ENCODE peak calls at places on chromosomes 12 and 14, in six cellular contexts. M, K, F, T, C and Z are unnamed samples.

GRCh38 chr14:29868000-29868399 is 59.6 kb downstream of the PRKD1 start:
- DNase-seq in K (no peak), T (no peak), M (no peak), F (no peak), C (no peak), Z (no peak)

GRCh38 chr14:99430491-99430890 is 50.2 kb downstream of the SETD3 start:
- DNase-seq in F (no peak), K (no peak), C (no peak), M (peak), T (no peak), Z (peak)

GRCh38 chr12:22900401-22900800 is 275.4 kb downstream of the ETNK1 start:
- DNase-seq in K (no peak), C (no peak), F (no peak), M (no peak), T (no peak), Z (no peak)

GRCh38 chr14:67680121-67680602 is 5.7 kb upstream of the VTI1B start:
- DNase-seq in F (no peak), K (no peak), M (peak), C (peak), T (no peak), Z (no peak)

GRCh38 chr12:54251667-54252284 is 28.1 kb downstream of the CBX5 start:
- DNase-seq in K (peak), T (peak), C (no peak), M (peak), F (peak), Z (peak)

GRCh38 chr12:132554857-132555630 is 55.3 kb downstream of the LRCOL1 start:
- DNase-seq in T (peak), C (no peak), F (peak), K (no peak), M (peak), Z (peak)

GRCh38 chr12:32671930-32672785 is 6.9 kb upstream of the DNM1L start:
- DNase-seq in C (no peak), K (peak), T (peak), M (peak), F (peak), Z (peak)

GRCh38 chr12:19198272-19198671 is 68.7 kb downstream of the PLEKHA5 start:
- DNase-seq in T (no peak), F (no peak), C (no peak), K (no peak), M (no peak), Z (peak)

GRCh38 chr12:59393506-59393905 is 202.3 kb upstream of the SLC16A7 start:
- DNase-seq in F (no peak), K (no peak), M (no peak), C (no peak), T (no peak), Z (no peak)

GRCh38 chr14:103593577-103593976 is 30.8 kb downstream of the COA8 start:
- DNase-seq in T (no peak), K (no peak), C (peak), F (no peak), M (no peak), Z (no peak)

GRCh38 chr14:76304536-76305473 is 71.1 kb upstream of the ESRRB start:
- DNase-seq in F (no peak), C (no peak), K (no peak), T (no peak), M (no peak), Z (no peak)

GRCh38 chr14:81252278-81252677 is 31.5 kb upstream of the GTF2A1 start:
- DNase-seq in C (no peak), M (no peak), K (no peak), F (no peak), T (no peak), Z (no peak)

GRCh38 chr14:80996049-80996901 is 40.9 kb downstream of the TSHR start:
- DNase-seq in K (peak), F (peak), C (no peak), T (peak), M (peak), Z (peak)

GRCh38 chr14:64718762-64719161 is 14.5 kb downstream of the PLEKHG3 start:
- DNase-seq in C (no peak), F (no peak), T (no peak), M (no peak), K (no peak), Z (no peak)

GRCh38 chr12:32454075-32454474 is 54.7 kb downstream of the FGD4 start:
- DNase-seq in C (no peak), M (no peak), T (no peak), K (peak), F (no peak), Z (no peak)

GRCh38 chr12:94326727-94327126 is 132.9 kb downstream of the CEP83 start:
- DNase-seq in K (no peak), C (no peak), M (no peak), F (no peak), T (no peak), Z (no peak)

GRCh38 chr14:55715889-55716288 is 135.9 kb downstream of the KTN1 start:
- DNase-seq in K (no peak), T (no peak), F (no peak), M (no peak), C (no peak), Z (no peak)

GRCh38 chr12:131736807-131737484 is 26.1 kb downstream of the SFSWAP start:
- DNase-seq in C (no peak), T (no peak), F (no peak), K (peak), M (no peak), Z (peak)

GRCh38 chr12:64203036-64203435 is 19.1 kb downstream of the KICS2 start:
- DNase-seq in C (no peak), F (no peak), K (no peak), T (no peak), M (no peak), Z (no peak)

GRCh38 chr12:131114942-131115584 is 161.4 kb downstream of the ADGRD1 start:
- DNase-seq in F (no peak), T (no peak), M (no peak), K (no peak), C (no peak), Z (no peak)

GRCh38 chr14:55789442-55789841 is 209.4 kb downstream of the KTN1 start:
- DNase-seq in M (no peak), F (no peak), K (no peak), C (no peak), T (no peak), Z (peak)

GRCh38 chr14:23183076-23183475 is 384 bp downstream of the SLC7A8 start:
- DNase-seq in F (no peak), M (no peak), T (no peak), K (no peak), C (no peak), Z (no peak)

GRCh38 chr14:23182372-23183014 is 967 bp downstream of the SLC7A8 start:
- DNase-seq in K (peak), C (no peak), M (no peak), F (no peak), T (no peak), Z (peak)

GRCh38 chr14:23185046-23185445 is 1.6 kb upstream of the SLC7A8 start:
- DNase-seq in C (no peak), F (no peak), T (no peak), K (no peak), M (no peak), Z (no peak)

GRCh38 chr14:23181946-23182345 is 1.5 kb downstream of the SLC7A8 start:
- DNase-seq in M (no peak), F (no peak), C (no peak), K (no peak), T (no peak), Z (no peak)

DNA sequence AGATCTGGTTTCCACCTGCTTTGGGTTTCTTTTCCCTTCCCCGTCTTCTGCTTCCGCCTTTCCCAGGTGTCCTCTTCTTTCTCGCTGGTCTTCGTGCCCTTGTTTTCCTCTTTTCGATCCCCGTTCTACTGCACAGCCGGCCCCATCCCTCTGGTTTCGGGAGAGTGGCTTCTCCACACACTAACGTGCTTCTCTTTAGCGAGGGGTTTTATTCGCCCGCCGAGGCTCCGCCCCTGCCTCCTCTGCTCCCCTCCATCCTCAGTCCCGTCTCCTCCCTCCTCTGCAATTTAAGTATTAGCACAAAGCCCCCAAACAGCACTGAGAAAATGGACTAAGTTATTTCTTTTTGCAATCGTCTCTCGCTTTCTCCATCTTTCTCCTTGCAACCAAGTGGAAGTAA is at the start of gene SLC7A8:
- DNase-seq in F (no peak), T (no peak), M (no peak), C (no peak), K (peak), Z (no peak)
- TF ChIP-seq JUND in F (no peak), T (no peak), M (no peak), C (no peak), K (no peak), Z (no peak)

DNA sequence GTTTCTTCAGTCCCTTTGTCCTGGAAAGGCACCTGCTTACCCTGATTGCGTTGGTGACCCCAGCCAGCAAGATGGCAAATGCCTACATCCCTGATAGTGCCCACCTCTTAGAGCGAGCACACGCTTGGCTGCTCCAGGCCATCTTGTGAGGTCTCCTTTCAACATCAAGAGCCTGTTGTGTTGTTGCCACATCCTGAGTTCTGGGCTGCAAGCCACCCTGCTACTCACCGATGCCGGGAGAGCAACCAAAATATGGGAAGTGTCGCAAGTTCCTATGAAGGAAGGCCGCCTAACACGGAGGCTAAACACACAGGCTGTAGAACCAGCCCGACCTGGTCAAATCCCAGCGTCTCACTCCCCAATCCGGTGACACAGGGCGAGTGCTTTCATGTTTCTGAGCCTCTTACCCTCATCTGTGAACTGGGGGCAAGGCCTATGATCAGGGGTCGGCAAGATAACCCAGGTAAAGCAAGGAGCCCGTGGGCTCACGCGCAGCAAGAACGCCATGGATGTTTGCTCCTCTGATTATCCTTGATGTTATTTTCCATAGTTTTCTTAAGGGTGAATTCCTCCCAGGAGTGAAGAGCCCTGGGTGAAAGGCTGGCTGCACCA is 98.4 kb downstream of the LGMN start:
- DNase-seq in C (no peak), F (no peak), T (no peak), K (no peak), M (no peak), Z (peak)
- TF ChIP-seq JUND in C (no peak), F (no peak), T (no peak), K (no peak), M (no peak), Z (no peak)

DNA sequence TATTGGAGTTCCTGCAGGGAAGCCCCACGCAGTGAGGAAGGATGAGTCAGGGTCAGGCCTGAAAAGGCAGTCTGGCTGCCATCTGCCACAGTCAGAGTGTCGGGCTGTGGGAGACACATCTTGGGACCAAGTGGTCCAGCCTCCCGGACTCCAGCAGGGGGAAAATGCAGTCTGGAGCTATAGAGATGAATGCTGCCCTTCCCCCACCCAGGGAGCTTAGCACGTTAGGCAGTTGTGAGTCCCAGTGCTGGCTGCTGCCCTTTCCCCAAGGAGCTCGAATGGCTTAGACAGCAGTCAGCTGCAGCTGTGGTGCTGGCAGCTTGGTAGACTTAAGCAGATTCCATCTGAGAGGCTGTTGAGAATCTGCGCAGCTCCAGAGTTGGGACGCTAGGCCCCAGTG is 8.2 kb upstream of the NTS start:
- DNase-seq in C (no peak), K (no peak), F (no peak), M (no peak), T (no peak), Z (no peak)
- TF ChIP-seq JUND in C (no peak), K (no peak), F (no peak), M (no peak), T (no peak), Z (no peak)

GRCh38 chr12:47824198-47824597 is 4.5 kb upstream of the HDAC7 start:
- DNase-seq in F (no peak), K (no peak), T (no peak), M (no peak), C (no peak), Z (no peak)
- TF ChIP-seq JUND in F (no peak), K (no peak), T (no peak), M (no peak), C (no peak), Z (no peak)

GRCh38 chr12:116717466-116718457 is 20.1 kb downstream of the SPRING1 start:
- DNase-seq in K (no peak), F (no peak), M (no peak), C (no peak), T (no peak), Z (no peak)
- TF ChIP-seq JUND in K (no peak), F (no peak), M (no peak), C (no peak), T (no peak), Z (no peak)

GRCh38 chr12:10716704-10717315 is 6.3 kb downstream of the YBX3 start:
- DNase-seq in T (no peak), C (no peak), K (peak), F (no peak), M (no peak), Z (no peak)
- TF ChIP-seq JUND in T (no peak), C (no peak), K (peak), F (no peak), M (no peak), Z (no peak)

DNA sequence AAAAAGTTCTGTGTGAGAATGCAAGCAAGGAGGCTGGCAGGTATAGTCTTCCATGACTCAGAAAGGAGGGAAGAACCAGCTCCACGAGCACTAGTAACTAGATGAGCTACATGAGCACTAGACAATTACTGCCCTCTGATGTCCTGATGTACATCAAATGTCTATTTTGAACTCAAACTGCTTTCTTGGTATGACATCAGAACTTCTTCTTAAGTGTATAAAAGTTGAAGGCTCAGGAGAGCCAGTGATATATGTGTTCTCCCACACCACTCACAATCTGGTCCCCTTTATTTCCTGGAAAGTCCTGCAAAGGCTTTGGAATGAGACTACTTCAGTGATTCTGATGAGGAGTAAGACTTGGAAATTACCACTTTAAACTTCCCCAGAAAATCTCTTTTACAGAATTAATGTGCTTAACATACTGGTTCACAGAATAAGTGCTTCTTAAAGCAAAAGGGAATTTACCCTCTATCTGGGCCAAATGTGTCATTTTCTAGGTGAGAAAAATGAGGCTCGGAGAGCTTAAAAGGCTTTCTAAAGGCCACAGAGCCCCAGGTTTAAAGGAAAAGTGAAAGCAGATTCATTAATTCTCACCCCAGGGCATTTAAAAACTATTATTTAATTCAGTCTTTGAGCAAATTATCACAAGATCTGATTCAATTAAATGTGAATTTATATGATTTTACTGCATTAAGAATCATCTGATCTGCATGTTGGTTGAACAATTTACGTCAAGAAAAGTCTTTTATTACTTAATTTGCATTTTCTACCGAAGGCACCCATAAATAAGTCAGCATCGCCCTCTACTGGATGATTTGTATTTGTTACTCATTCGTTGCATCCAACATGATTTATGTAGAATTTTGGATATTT is 18.8 kb upstream of the DHRS7 start:
- DNase-seq in K (peak), M (peak), F (peak), C (no peak), T (no peak), Z (peak)
- TF ChIP-seq JUND in K (no peak), M (no peak), F (no peak), C (no peak), T (no peak), Z (no peak)

DNA sequence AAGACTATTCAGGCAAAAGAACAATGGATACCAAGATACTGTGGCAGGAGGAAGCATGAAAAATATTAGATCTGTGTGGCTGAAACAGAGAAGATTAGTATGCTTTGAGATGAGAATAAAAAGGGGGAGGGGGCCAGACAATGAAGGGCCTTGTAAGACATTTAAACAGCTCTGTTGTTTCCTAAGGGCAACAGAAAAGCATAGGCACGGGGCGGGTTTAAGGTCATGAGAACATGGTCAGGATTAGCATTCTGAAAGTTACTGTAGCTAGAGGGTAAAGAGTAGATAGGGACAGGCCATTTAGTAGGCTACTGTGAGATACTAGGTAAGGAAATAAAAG is 18.6 kb downstream of the INTS13 start:
- DNase-seq in M (no peak), F (no peak), C (no peak), T (no peak), K (no peak), Z (no peak)
- TF ChIP-seq JUND in M (no peak), F (no peak), C (no peak), T (no peak), K (no peak), Z (no peak)

GRCh38 chr12:105451211-105451610 is 120.7 kb downstream of the C12orf75 start:
- DNase-seq in F (no peak), C (no peak), K (no peak), M (no peak), T (no peak), Z (no peak)
- TF ChIP-seq JUND in F (no peak), C (no peak), K (no peak), M (no peak), T (peak), Z (no peak)

DNA sequence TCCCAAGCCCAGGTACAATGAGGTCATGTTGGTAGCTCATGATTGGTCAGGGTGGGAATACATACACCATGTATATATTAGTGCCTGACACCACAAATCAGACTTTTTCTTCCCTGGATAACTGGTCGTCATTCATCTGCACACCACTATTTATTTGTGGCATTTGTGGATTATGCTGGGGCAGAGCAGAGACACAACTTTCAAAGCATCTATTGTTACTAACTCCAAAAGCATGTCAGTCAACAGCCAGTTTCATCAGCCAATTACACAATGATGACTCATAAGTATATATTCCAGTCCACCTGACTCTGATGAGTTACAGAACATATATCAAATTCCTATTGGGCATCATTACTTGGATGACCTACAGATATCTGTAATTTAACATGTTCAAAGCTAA is 181.7 kb downstream of the ADAMTS20 start:
- DNase-seq in F (peak), K (peak), T (no peak), M (no peak), C (no peak), Z (no peak)
- TF ChIP-seq JUND in F (no peak), K (peak), T (no peak), M (no peak), C (no peak), Z (no peak)